ENCODE peak calls at places on chromosome 6, in ten cellular contexts. One of them, this sample, is unnamed.
A peak's percentile ranks its signal among the peaks of the same experiment; 100 is the strongest.

GRCh38 chr6:151962246-151962846 is 154.9 kb downstream of the ESR1 start:
- DNase-seq in tibial artery: no peak
- DNase-seq in anterior cingulate cortex: no peak
- DNase-seq in lower lobe of right lung: no peak
- DNase-seq in NCI-H2029 treated with DMSO at 0.1 percent for 48 hours: no peak
- DNase-seq in kidney glomerular epithelial cell: no peak
- DNase-seq in upper lobe of right lung: no peak
- DNase-seq in GM04504: no peak
- DNase-seq in heart right ventricle: no peak
- DNase-seq in HEK293T: no peak
- DNase-seq in this sample: no peak

GRCh38 chr6:98824163-98824906 is 10.0 kb upstream of the POU3F2 start:
- DNase-seq in tibial artery: no peak
- DNase-seq in anterior cingulate cortex: no peak
- DNase-seq in lower lobe of right lung: no peak
- DNase-seq in NCI-H2029 treated with DMSO at 0.1 percent for 48 hours: no peak
- DNase-seq in kidney glomerular epithelial cell: no peak
- DNase-seq in upper lobe of right lung: peak; percentile 64
- DNase-seq in GM04504: no peak
- DNase-seq in heart right ventricle: no peak
- DNase-seq in HEK293T: peak; percentile 53
- DNase-seq in this sample: peak; percentile 57

GRCh38 chr6:167824591-167825041 is 2.1 kb upstream of the AFDN start:
- DNase-seq in tibial artery: no peak
- DNase-seq in anterior cingulate cortex: peak; percentile 10
- DNase-seq in lower lobe of right lung: no peak
- DNase-seq in NCI-H2029 treated with DMSO at 0.1 percent for 48 hours: no peak
- DNase-seq in kidney glomerular epithelial cell: no peak
- DNase-seq in upper lobe of right lung: no peak
- DNase-seq in GM04504: no peak
- DNase-seq in heart right ventricle: no peak
- DNase-seq in HEK293T: no peak
- DNase-seq in this sample: no peak

GRCh38 chr6:134223761-134224445 is 94.0 kb downstream of the SGK1 start:
- DNase-seq in tibial artery: no peak
- DNase-seq in anterior cingulate cortex: no peak
- DNase-seq in lower lobe of right lung: no peak
- DNase-seq in NCI-H2029 treated with DMSO at 0.1 percent for 48 hours: no peak
- DNase-seq in kidney glomerular epithelial cell: peak; percentile 47
- DNase-seq in upper lobe of right lung: no peak
- DNase-seq in GM04504: peak; percentile 48
- DNase-seq in heart right ventricle: no peak
- DNase-seq in HEK293T: no peak
- DNase-seq in this sample: no peak

GRCh38 chr6:106145741-106146227 is 59.6 kb downstream of the PRDM1 start:
- DNase-seq in tibial artery: no peak
- DNase-seq in anterior cingulate cortex: no peak
- DNase-seq in lower lobe of right lung: no peak
- DNase-seq in NCI-H2029 treated with DMSO at 0.1 percent for 48 hours: no peak
- DNase-seq in kidney glomerular epithelial cell: peak; percentile 79
- DNase-seq in upper lobe of right lung: no peak
- DNase-seq in GM04504: no peak
- DNase-seq in heart right ventricle: no peak
- DNase-seq in HEK293T: no peak
- DNase-seq in this sample: no peak

GRCh38 chr6:117110737-117111136 is 154.6 kb upstream of the VGLL2 start:
- DNase-seq in tibial artery: no peak
- DNase-seq in anterior cingulate cortex: no peak
- DNase-seq in lower lobe of right lung: no peak
- DNase-seq in NCI-H2029 treated with DMSO at 0.1 percent for 48 hours: no peak
- DNase-seq in kidney glomerular epithelial cell: no peak
- DNase-seq in upper lobe of right lung: no peak
- DNase-seq in GM04504: no peak
- DNase-seq in heart right ventricle: no peak
- DNase-seq in HEK293T: no peak
- DNase-seq in this sample: no peak

GRCh38 chr6:155090166-155090565 is 95.1 kb downstream of the TIAM2 start:
- DNase-seq in tibial artery: no peak
- DNase-seq in anterior cingulate cortex: no peak
- DNase-seq in lower lobe of right lung: no peak
- DNase-seq in NCI-H2029 treated with DMSO at 0.1 percent for 48 hours: no peak
- DNase-seq in kidney glomerular epithelial cell: peak; percentile 46
- DNase-seq in upper lobe of right lung: no peak
- DNase-seq in GM04504: no peak
- DNase-seq in heart right ventricle: no peak
- DNase-seq in HEK293T: no peak
- DNase-seq in this sample: no peak

GRCh38 chr6:69795469-69796080 is 1.2 kb downstream of the LMBRD1 start:
- DNase-seq in tibial artery: no peak
- DNase-seq in anterior cingulate cortex: no peak
- DNase-seq in lower lobe of right lung: no peak
- DNase-seq in NCI-H2029 treated with DMSO at 0.1 percent for 48 hours: no peak
- DNase-seq in kidney glomerular epithelial cell: no peak
- DNase-seq in upper lobe of right lung: no peak
- DNase-seq in GM04504: no peak
- DNase-seq in heart right ventricle: no peak
- DNase-seq in HEK293T: peak; percentile 11
- DNase-seq in this sample: no peak

This sample was measured in D341Med.